ENCODE peak calls at places on chromosomes 12 and 14, in ten cellular contexts. G, J, U, C, M, Y, X, Z, O and E are unnamed samples.

GRCh38 chr12:94220804-94221203 is 72.4 kb downstream of the PLXNC1 start:
- DNase-seq in G (no peak), J (no peak), U (no peak), C (no peak), M (no peak), Y (no peak), X (no peak), Z (no peak), O (no peak), E (no peak)

GRCh38 chr14:42965512-42965911 is 1358.8 kb downstream of the LRFN5 start:
- DNase-seq in G (no peak), J (no peak), U (no peak), C (no peak), M (no peak), Y (no peak), X (no peak), Z (no peak), O (no peak), E (no peak)

GRCh38 chr14:71533396-71533795 is 398.8 kb upstream of the RGS6 start:
- DNase-seq in G (no peak), J (no peak), U (peak; percentile 64), C (no peak), M (no peak), Y (no peak), X (no peak), Z (no peak), O (no peak), E (no peak)

GRCh38 chr14:99736600-99737371 is 52.7 kb downstream of the CYP46A1 start:
- DNase-seq in G (no peak), J (peak; percentile 17), U (no peak), C (no peak), M (no peak), Y (no peak), X (peak; percentile 45), Z (no peak), O (no peak), E (no peak)

GRCh38 chr12:106252056-106252455 is 4.2 kb upstream of the CKAP4 start:
- DNase-seq in G (no peak), J (no peak), U (no peak), C (no peak), M (no peak), Y (no peak), X (no peak), Z (no peak), O (no peak), E (no peak)

GRCh38 chr12:56574210-56574609 is 52.6 kb downstream of the RBMS2 start:
- DNase-seq in G (no peak), J (no peak), U (no peak), C (no peak), M (no peak), Y (no peak), X (no peak), Z (no peak), O (no peak), E (no peak)

GRCh38 chr12:53380104-53380796 is at the start of gene SP1:
- DNase-seq in G (peak; percentile 88), J (peak; percentile 98), U (peak; percentile 82), C (peak; percentile 82), M (peak; percentile 89), Y (peak; percentile 63), X (peak; percentile 99), Z (peak; percentile 94), O (peak; percentile 97), E (peak; percentile 91)

GRCh38 chr14:54653764-54654469 is 87.0 kb downstream of the SAMD4A start:
- DNase-seq in G (no peak), J (no peak), U (peak; percentile 76), C (peak; percentile 40), M (no peak), Y (no peak), X (no peak), Z (no peak), O (no peak), E (no peak)

GRCh38 chr12:116389990-116390655 is 112.6 kb upstream of the MED13L start:
- DNase-seq in G (no peak), J (no peak), U (peak; percentile 95), C (no peak), M (no peak), Y (no peak), X (no peak), Z (no peak), O (no peak), E (no peak)

GRCh38 chr14:60734465-60735242 is at the start of gene MNAT1:
- DNase-seq in G (peak; percentile 84), J (peak; percentile 82), U (peak; percentile 74), C (peak; percentile 43), M (peak; percentile 83), Y (peak; percentile 73), X (peak; percentile 78), Z (peak; percentile 78), O (peak; percentile 86), E (peak; percentile 86)

DNA sequence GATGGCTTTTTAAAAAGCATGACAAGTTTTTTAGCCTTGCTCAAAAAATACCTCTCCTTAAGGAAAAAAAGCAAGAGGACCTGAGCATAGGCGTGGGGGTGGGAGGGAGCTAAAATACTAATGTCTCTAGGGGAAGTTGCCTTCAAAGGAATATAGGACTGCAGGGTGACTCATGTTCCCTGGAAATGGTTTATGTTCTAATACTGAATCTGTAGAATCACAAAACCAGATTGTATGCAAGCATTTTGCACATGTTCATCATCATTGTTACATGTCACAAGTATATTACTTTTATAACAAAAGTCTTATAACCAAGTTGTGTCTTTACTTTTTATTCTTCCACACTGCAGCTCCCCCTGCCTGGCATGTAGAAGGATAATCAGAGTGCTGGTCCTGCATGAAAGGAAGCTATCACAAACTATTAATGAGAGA is 36.6 kb downstream of the GPR135 start:
- DNase-seq in G (no peak), J (no peak), U (peak; percentile 23), C (no peak), M (no peak), Y (no peak), X (no peak), Z (no peak), O (no peak), E (no peak)
- TF ChIP-seq CTCF in G (no peak), J (no peak), U (peak; percentile 43), C (no peak), M (no peak), Y (no peak), X (peak; percentile 18), Z (no peak), O (no peak), E (no peak)

GRCh38 chr12:509494-509893 is 49.8 kb downstream of the B4GALNT3 start:
- DNase-seq in G (no peak), J (no peak), U (no peak), C (no peak), M (peak; percentile 48), Y (no peak), X (no peak), Z (peak; percentile 25), O (no peak), E (no peak)

GRCh38 chr12:508795-509194 is 49.1 kb downstream of the B4GALNT3 start:
- DNase-seq in G (no peak), J (peak; percentile 68), U (no peak), C (no peak), M (peak; percentile 66), Y (no peak), X (no peak), Z (peak; percentile 57), O (no peak), E (no peak)

GRCh38 chr12:508145-508544 is 48.4 kb downstream of the B4GALNT3 start:
- DNase-seq in G (no peak), J (no peak), U (no peak), C (no peak), M (no peak), Y (no peak), X (no peak), Z (peak; percentile 15), O (no peak), E (no peak)

GRCh38 chr12:512933-513332 is 53.2 kb downstream of the B4GALNT3 start:
- DNase-seq in G (no peak), J (no peak), U (no peak), C (no peak), M (no peak), Y (no peak), X (no peak), Z (peak; percentile 24), O (no peak), E (no peak)

DNA sequence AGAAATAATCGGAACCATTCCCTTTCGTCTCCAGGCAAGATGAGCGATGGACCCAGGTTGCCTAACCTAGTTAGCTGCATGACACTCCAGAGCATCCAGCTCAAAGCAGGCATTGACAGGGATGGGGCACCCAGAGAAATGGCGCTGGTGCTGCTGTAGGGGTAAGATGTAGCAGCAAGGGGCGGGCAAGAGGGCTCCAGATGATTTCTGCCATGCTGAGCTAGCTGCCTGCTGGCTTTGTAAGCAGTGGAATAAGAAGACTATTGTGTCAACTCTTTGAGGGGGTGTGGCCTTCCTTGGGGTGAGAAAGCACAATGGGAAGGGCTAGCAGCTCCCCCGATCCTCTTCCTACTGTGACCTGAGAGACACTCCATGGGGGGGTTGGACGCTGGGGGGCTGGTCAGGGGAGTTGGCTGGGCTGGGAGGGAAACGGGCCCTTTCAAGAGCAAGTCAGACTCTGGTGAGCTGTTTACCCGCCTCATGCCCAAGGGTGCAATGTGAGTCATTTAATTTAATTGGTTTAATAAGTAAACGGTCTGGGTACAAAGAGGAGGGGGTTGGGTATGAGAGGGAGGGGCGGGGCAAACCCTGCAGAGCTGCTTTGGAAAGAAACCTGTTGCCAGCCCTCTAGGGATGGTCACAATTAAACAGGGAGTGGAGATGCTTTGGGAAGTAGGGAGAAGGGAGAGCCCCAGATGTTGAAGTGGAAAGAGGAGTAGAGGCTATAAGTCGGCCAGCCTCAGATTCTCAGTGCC is 50.5 kb downstream of the B4GALNT3 start:
- DNase-seq in G (no peak), J (peak; percentile 83), U (no peak), C (no peak), M (peak; percentile 77), Y (peak; percentile 22), X (peak; percentile 73), Z (peak; percentile 66), O (no peak), E (no peak)
- TF ChIP-seq CTCF in G (no peak), J (no peak), U (no peak), C (no peak), M (no peak), Y (no peak), X (no peak), Z (no peak), O (no peak), E (no peak)

DNA sequence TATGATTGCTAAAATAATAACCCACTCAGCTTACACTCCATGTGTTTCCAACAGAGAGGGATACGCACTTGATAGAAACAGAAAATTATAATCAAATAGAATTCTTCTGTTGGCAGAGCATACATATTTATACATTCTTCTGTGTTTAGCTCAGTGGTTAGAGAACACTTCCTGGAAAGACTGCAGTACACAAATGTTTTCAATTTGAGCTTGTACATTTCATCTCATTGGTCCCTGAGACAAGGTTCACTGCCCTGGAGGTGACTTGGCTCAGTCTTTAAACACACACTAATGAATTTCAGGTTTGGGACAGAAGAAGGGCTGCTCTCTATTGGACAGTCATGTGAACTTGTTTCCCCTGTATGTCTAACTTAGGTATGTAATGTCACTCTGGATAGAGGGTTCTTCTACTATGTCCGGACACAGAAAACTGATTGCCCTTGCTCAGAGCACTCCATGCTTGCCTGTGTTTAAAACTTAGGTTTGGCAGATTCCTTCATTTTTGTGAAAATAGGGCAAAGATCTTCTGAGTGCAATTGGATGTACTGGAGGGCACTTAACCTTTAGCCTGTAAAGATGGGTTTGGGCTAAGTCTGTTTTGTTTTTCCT is 22.9 kb downstream of the PROX2 start:
- DNase-seq in G (no peak), J (no peak), U (no peak), C (no peak), M (no peak), Y (no peak), X (no peak), Z (no peak), O (no peak), E (no peak)
- TF ChIP-seq CTCF in G (no peak), J (no peak), U (no peak), C (no peak), M (no peak), Y (no peak), X (no peak), Z (no peak), O (no peak), E (no peak)

GRCh38 chr12:117559978-117560377 is 198.6 kb upstream of the NOS1 start:
- DNase-seq in G (no peak), J (no peak), U (no peak), C (no peak), M (no peak), Y (no peak), X (no peak), Z (no peak), O (no peak), E (no peak)
- TF ChIP-seq CTCF in G (no peak), J (no peak), U (no peak), C (no peak), M (no peak), Y (no peak), X (no peak), Z (no peak), O (no peak), E (no peak)